ENCODE peak calls at places on chromosomes 12 and 14, in six cellular contexts. E is heart left ventricle, S is A549, Q is upper lobe of right lung, N is lower lobe of right lung, U is upper lobe of left lung. B is an unnamed sample.

GRCh38 chr12:52971701-52972329 is 22.9 kb downstream of the KRT18 start:
- ATAC-seq in E (no peak), S (peak), Q (no peak), N (no peak), U (no peak), B (no peak)

GRCh38 chr12:4112290-4112689 is 161.3 kb upstream of the CCND2 start:
- ATAC-seq in E (no peak), S (no peak), Q (no peak), N (no peak), U (no peak), B (no peak)

GRCh38 chr14:60165547-60165876 is 314 bp upstream of the DHRS7 start:
- ATAC-seq in E (no peak), S (no peak), Q (no peak), N (no peak), U (peak), B (no peak)

GRCh38 chr14:101562659-101563351 is 1.5 kb downstream of the DIO3 start:
- ATAC-seq in E (no peak), S (no peak), Q (no peak), N (no peak), U (no peak), B (no peak)

GRCh38 chr14:69901113-69901951 is 22.1 kb downstream of the SMOC1 start:
- ATAC-seq in E (no peak), S (no peak), Q (no peak), N (no peak), U (no peak), B (peak)

GRCh38 chr14:98926151-98926550 is 345.8 kb downstream of the BCL11B start:
- ATAC-seq in E (no peak), S (no peak), Q (no peak), N (no peak), U (peak), B (no peak)

GRCh38 chr12:58034712-58035111 is 93.3 kb downstream of the ATP23 start:
- ATAC-seq in E (no peak), S (no peak), Q (no peak), N (no peak), U (no peak), B (no peak)

GRCh38 chr14:23937121-23937692 is 16.4 kb upstream of the DHRS4 start:
- ATAC-seq in E (no peak), S (no peak), Q (no peak), N (no peak), U (no peak), B (no peak)

GRCh38 chr12:6554990-6555691 is 701 bp downstream of the IFFO1 start:
- ATAC-seq in E (no peak), S (no peak), Q (no peak), N (no peak), U (no peak), B (no peak)

GRCh38 chr12:113405687-113406086 is 2.0 kb upstream of the SDS start:
- ATAC-seq in E (no peak), S (no peak), Q (no peak), N (no peak), U (no peak), B (no peak)

GRCh38 chr12:62761658-62762057 is 173.3 kb downstream of the PPM1H start:
- ATAC-seq in E (peak), S (no peak), Q (peak), N (peak), U (peak), B (peak)

GRCh38 chr14:23694085-23694975 is 58.2 kb downstream of the DHRS2 start:
- ATAC-seq in E (peak), S (peak), Q (peak), N (peak), U (no peak), B (no peak)

GRCh38 chr12:5022465-5023061 is 21.1 kb upstream of the KCNA5 start:
- ATAC-seq in E (peak), S (peak), Q (peak), N (peak), U (peak), B (no peak)

GRCh38 chr12:16324772-16325171 is 22.7 kb upstream of the MGST1 start:
- ATAC-seq in E (no peak), S (no peak), Q (no peak), N (no peak), U (no peak), B (no peak)

GRCh38 chr12:120529641-120530314 is 820 bp upstream of the COQ5 start:
- ATAC-seq in E (no peak), S (peak), Q (peak), N (peak), U (no peak), B (no peak)

GRCh38 chr14:51086044-51086443 is 8.9 kb downstream of the TRIM9 start:
- ATAC-seq in E (no peak), S (no peak), Q (no peak), N (no peak), U (no peak), B (no peak)

GRCh38 chr12:52949413-52950331 is 754 bp downstream of the KRT18 start:
- ATAC-seq in E (peak), S (peak), Q (peak), N (peak), U (peak), B (no peak)

GRCh38 chr12:124179936-124180605 is 114.8 kb upstream of the RFLNA start:
- ATAC-seq in E (no peak), S (no peak), Q (no peak), N (no peak), U (no peak), B (no peak)

GRCh38 chr14:89429206-89430091 is 12.4 kb upstream of the FOXN3 start:
- ATAC-seq in E (peak), S (no peak), Q (peak), N (peak), U (no peak), B (no peak)

GRCh38 chr12:44847888-44848770 is 28.0 kb downstream of the NELL2 start:
- ATAC-seq in E (no peak), S (no peak), Q (peak), N (no peak), U (no peak), B (no peak)

GRCh38 chr12:27355979-27356378 is 23.3 kb downstream of the BMAL2 start:
- ATAC-seq in E (no peak), S (no peak), Q (no peak), N (no peak), U (no peak), B (no peak)

GRCh38 chr14:76772300-76773187 is 11.3 kb downstream of the VASH1 start:
- ATAC-seq in E (peak), S (no peak), Q (peak), N (peak), U (peak), B (peak)

GRCh38 chr14:70638416-70638815 is 3.3 kb upstream of the TTC9 start:
- ATAC-seq in E (no peak), S (no peak), Q (no peak), N (no peak), U (no peak), B (no peak)

GRCh38 chr12:108268397-108268796 is 70.7 kb downstream of the CMKLR1 start:
- ATAC-seq in E (no peak), S (no peak), Q (peak), N (no peak), U (peak), B (no peak)

GRCh38 chr14:52399886-52400599 is 85.9 kb downstream of the PTGER2 start:
- ATAC-seq in E (no peak), S (no peak), Q (peak), N (peak), U (no peak), B (no peak)

GRCh38 chr12:64293654-64294364 is 71.7 kb upstream of the KICS2 start:
- ATAC-seq in E (peak), S (no peak), Q (no peak), N (peak), U (peak), B (no peak)

GRCh38 chr14:103084021-103084919 is at the start of gene LBHD2:
- ATAC-seq in E (no peak), S (no peak), Q (peak), N (peak), U (peak), B (no peak)

GRCh38 chr12:90015228-90015627 is 306.6 kb upstream of the ATP2B1 start:
- ATAC-seq in E (no peak), S (no peak), Q (no peak), N (no peak), U (no peak), B (no peak)

GRCh38 chr12:44859998-44860689 is 16.0 kb downstream of the NELL2 start:
- ATAC-seq in E (no peak), S (no peak), Q (no peak), N (no peak), U (no peak), B (no peak)

GRCh38 chr14:58954874-58955273 is 233.6 kb upstream of the DAAM1 start:
- ATAC-seq in E (no peak), S (no peak), Q (no peak), N (no peak), U (no peak), B (no peak)
- H3K4me3 ChIP-seq in E (no peak), S (no peak), Q (no peak), N (no peak), U (no peak), B (no peak)

GRCh38 chr14:105999361-106000028 is 473.1 kb downstream of the TMEM121 start:
- ATAC-seq in E (no peak), S (no peak), Q (peak), N (peak), U (peak), B (no peak)
- TF ChIP-seq CTCF in E (peak), S (peak), Q (peak), N (peak), U (peak), B (no peak)

GRCh38 chr14:94314890-94315289 is 8.2 kb downstream of the SERPINA6 start:
- ATAC-seq in E (no peak), S (no peak), Q (no peak), N (no peak), U (no peak), B (no peak)

GRCh38 chr14:94320243-94320642 is 2.9 kb downstream of the SERPINA6 start:
- ATAC-seq in E (no peak), S (peak), Q (peak), N (peak), U (no peak), B (no peak)

GRCh38 chr14:94313991-94314655 is 9.0 kb downstream of the SERPINA6 start:
- ATAC-seq in E (no peak), S (no peak), Q (no peak), N (no peak), U (peak), B (peak)

GRCh38 chr14:94317259-94317658 is 5.9 kb downstream of the SERPINA6 start:
- ATAC-seq in E (no peak), S (no peak), Q (peak), N (peak), U (peak), B (peak)

DNA sequence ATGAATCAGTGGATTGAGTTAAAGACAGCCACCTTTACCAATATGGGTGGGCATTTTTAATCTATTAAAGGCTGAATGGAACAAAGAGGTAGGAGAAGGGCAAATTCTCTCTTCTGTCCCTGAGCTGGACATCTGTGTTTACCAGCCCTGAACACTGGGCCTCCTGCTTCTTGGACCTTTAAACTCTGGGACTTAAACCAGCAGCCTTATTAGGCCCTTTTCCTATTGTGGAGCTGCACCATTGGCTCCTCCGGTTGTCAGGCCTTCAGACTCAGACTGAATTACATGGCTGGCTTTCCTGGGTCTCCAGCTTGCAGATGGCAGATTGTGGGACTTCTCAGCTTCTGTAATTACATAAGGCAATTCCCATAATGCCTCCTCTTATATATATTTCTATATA is 6.4 kb downstream of the SERPINA6 start:
- ATAC-seq in E (no peak), S (no peak), Q (no peak), N (no peak), U (no peak), B (no peak)
- H3K4me3 ChIP-seq in E (no peak), S (no peak), Q (no peak), N (no peak), U (no peak), B (no peak)

DNA sequence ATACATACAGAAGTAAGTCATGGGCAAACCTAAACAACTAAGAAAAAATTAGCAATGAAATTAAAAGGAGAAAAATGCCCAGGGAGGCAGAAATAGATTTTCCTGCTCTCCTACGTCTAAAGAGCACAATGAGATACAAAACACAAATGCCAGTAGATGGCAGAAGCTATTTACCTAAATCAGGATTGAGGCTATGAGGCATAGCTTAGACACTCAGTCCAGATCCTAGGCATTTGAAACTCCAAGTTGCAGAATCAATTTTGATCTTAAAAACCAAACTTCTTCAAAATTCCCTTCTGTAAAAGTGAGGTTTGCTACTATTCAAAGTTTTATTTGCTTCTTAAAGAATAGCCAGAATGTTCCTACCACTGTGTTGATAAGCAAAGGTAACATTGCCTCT is 368.6 kb downstream of the DAD1 start:
- ATAC-seq in E (no peak), S (peak), Q (no peak), N (no peak), U (no peak), B (no peak)
- TF ChIP-seq CTCF in E (no peak), S (no peak), Q (no peak), N (no peak), U (no peak), B (no peak)

DNA sequence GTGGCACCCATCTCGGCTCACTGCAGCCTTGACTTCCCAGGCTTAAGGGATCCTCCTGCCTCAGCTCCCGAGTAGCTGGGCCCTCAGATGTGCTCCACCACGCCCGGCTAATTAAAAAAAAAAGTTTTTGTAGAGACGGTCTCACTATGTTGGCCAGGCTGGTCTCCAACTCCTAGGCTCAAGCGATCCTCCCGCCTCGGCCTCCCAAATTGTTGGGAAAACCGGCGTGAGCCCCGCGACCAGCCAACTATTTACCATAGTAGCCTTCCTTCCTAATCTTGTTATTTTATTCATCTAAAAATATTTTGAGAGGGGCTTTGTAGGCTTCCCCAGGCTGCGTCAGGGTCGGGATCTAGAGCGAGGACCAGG is 25.4 kb upstream of the YY1 start:
- ATAC-seq in E (no peak), S (no peak), Q (no peak), N (no peak), U (no peak), B (no peak)
- H3K4me3 ChIP-seq in E (peak), S (peak), Q (peak), N (peak), U (peak), B (peak)

GRCh38 chr12:41264281-41264680 is 76.2 kb downstream of the PDZRN4 start:
- ATAC-seq in E (no peak), S (no peak), Q (no peak), N (no peak), U (no peak), B (no peak)
- TF ChIP-seq CTCF in E (peak), S (peak), Q (peak), N (peak), U (no peak), B (peak)

GRCh38 chr12:114682920-114683708 is 861 bp downstream of the TBX3 start:
- ATAC-seq in E (peak), S (peak), Q (no peak), N (no peak), U (peak), B (no peak)
- H3K4me3 ChIP-seq in E (peak), S (peak), Q (peak), N (peak), U (peak), B (peak)

GRCh38 chr12:131618303-131618658 is 92.6 kb upstream of the SFSWAP start:
- ATAC-seq in E (no peak), S (no peak), Q (no peak), N (no peak), U (no peak), B (no peak)

GRCh38 chr12:131616316-131617098 is 94.4 kb upstream of the SFSWAP start:
- ATAC-seq in E (no peak), S (no peak), Q (no peak), N (no peak), U (no peak), B (no peak)

GRCh38 chr12:131615316-131616053 is 95.4 kb upstream of the SFSWAP start:
- ATAC-seq in E (no peak), S (no peak), Q (no peak), N (no peak), U (no peak), B (no peak)

GRCh38 chr12:131617596-131618302 is 93.1 kb upstream of the SFSWAP start:
- ATAC-seq in E (no peak), S (no peak), Q (no peak), N (no peak), U (no peak), B (no peak)

DNA sequence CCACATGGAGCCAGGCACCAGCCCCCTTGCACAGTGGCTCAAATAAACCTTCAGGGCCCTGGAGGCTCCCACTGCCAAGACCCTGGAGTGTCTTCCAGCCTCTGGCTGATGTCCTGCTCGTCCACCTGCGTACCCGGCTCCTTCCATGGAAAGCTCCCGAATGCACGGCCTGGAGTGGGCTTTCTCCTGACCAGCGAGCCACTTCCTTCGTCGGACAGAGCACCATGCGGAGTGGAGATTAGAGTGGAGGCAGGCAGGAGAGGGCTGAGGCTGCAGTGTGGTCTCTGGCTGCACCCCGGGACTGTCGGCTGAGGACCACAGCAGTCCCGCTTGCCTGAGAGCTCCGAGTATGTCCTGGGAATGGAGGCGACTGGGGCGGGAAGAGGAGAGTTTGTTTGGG is 93.7 kb upstream of the SFSWAP start:
- ATAC-seq in E (no peak), S (no peak), Q (no peak), N (no peak), U (no peak), B (no peak)
- TF ChIP-seq CTCF in E (no peak), S (no peak), Q (no peak), N (no peak), U (no peak), B (no peak)

GRCh38 chr12:51323317-51323960 is 535 bp downstream of the BIN2 start:
- ATAC-seq in E (no peak), S (no peak), Q (peak), N (peak), U (peak), B (peak)

GRCh38 chr12:51323966-51324895 is at the start of gene BIN2:
- ATAC-seq in E (peak), S (no peak), Q (peak), N (peak), U (peak), B (peak)

GRCh38 chr12:51321882-51322281 is 2.1 kb downstream of the BIN2 start:
- ATAC-seq in E (no peak), S (no peak), Q (no peak), N (no peak), U (no peak), B (no peak)

GRCh38 chr12:51320695-51321320 is 3.2 kb downstream of the BIN2 start:
- ATAC-seq in E (no peak), S (peak), Q (no peak), N (no peak), U (no peak), B (no peak)

GRCh38 chr12:51322452-51322851 is 1.5 kb downstream of the BIN2 start:
- ATAC-seq in E (no peak), S (no peak), Q (peak), N (no peak), U (no peak), B (no peak)
- H3K4me3 ChIP-seq in E (no peak), S (no peak), Q (peak), N (peak), U (peak), B (no peak)

B was measured in gastroesophageal sphincter.